ENCODE peak calls at places on chromosome 12, in six cellular contexts. Z, L, O, W, I and A are unnamed samples. For H3K9me3, the result is how much of the 10 kb centered on the place peaks cover.

GRCh38 chr12:76542908-76543307 is 16.7 kb downstream of the OSBPL8 start:
- ATAC-seq in Z (no peak), L (no peak), O (no peak), W (no peak), I (no peak), A (no peak)

GRCh38 chr12:65229441-65229840 is 49.0 kb upstream of the MSRB3 start:
- ATAC-seq in Z (no peak), L (no peak), O (no peak), W (no peak), I (no peak), A (no peak)

GRCh38 chr12:79082595-79082994 is 218.0 kb downstream of the SYT1 start:
- ATAC-seq in Z (no peak), L (no peak), O (no peak), W (no peak), I (no peak), A (no peak)

GRCh38 chr12:4202482-4202881 is 71.1 kb upstream of the CCND2 start:
- ATAC-seq in Z (no peak), L (no peak), O (no peak), W (no peak), I (no peak), A (no peak)

GRCh38 chr12:76556373-76556772 is 3.2 kb downstream of the OSBPL8 start:
- ATAC-seq in Z (no peak), L (no peak), O (no peak), W (no peak), I (no peak), A (no peak)

GRCh38 chr12:24996102-24996797 is 47.3 kb upstream of the BCAT1 start:
- ATAC-seq in Z (no peak), L (no peak), O (peak), W (no peak), I (no peak), A (no peak)

GRCh38 chr12:95963104-95963503 is 20.0 kb downstream of the AMDHD1 start:
- ATAC-seq in Z (no peak), L (peak), O (peak), W (no peak), I (no peak), A (no peak)

GRCh38 chr12:104930388-104931326 is 27.4 kb downstream of the SLC41A2 start:
- ATAC-seq in Z (no peak), L (peak), O (peak), W (peak), I (no peak), A (no peak)

GRCh38 chr12:38465020-38465419 is 148.4 kb downstream of the ALG10B start:
- ATAC-seq in Z (no peak), L (no peak), O (peak), W (no peak), I (no peak), A (no peak)

DNA sequence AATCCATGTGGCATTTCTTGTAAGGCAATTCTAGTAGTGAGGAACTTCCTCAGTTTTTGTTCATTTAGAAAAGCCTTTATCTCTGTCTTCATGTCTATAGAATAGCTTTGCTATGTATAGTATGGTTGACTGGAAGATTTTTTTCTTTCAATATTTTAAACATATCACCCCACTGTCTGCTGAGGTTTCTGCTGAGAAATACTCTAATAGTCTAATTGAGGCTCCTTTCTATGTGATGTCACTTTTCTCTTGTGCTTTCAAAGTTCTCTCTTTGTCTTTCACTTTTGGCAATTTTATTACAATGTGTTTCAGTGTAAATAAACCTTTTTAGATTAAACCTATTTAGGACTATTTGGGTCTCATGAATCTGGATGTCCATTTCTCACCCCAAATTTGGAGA is 192.8 kb downstream of the PDZRN4 start:
- ATAC-seq in Z (no peak), L (no peak), O (no peak), W (no peak), I (no peak), A (no peak)
- H3K9me3 ChIP-seq in Z (under half), L (under half), O (under half), W (under half), I (under half), A (under half)

GRCh38 chr12:6420364-6420763 is 24.4 kb upstream of the CD27 start:
- ATAC-seq in Z (no peak), L (no peak), O (no peak), W (no peak), I (no peak), A (no peak)

GRCh38 chr12:6425588-6426531 is 18.9 kb upstream of the CD27 start:
- ATAC-seq in Z (no peak), L (no peak), O (peak), W (peak), I (no peak), A (no peak)

GRCh38 chr12:6424008-6424347 is 20.8 kb upstream of the CD27 start:
- ATAC-seq in Z (peak), L (peak), O (no peak), W (peak), I (peak), A (no peak)

GRCh38 chr12:6424848-6425247 is 19.9 kb upstream of the CD27 start:
- ATAC-seq in Z (no peak), L (no peak), O (no peak), W (no peak), I (no peak), A (no peak)

GRCh38 chr12:6423267-6424007 is 21.3 kb upstream of the CD27 start:
- ATAC-seq in Z (peak), L (peak), O (peak), W (peak), I (peak), A (peak)
- TF ChIP-seq EP300 in Z (no peak), L (no peak), O (peak), W (no peak), I (no peak), A (no peak)

GRCh38 chr12:48681416-48681737 is 661 bp downstream of the KANSL2 start:
- ATAC-seq in Z (peak), L (peak), O (peak), W (peak), I (no peak), A (no peak)

GRCh38 chr12:48682927-48683326 is 889 bp upstream of the KANSL2 start:
- ATAC-seq in Z (no peak), L (no peak), O (no peak), W (no peak), I (no peak), A (no peak)

GRCh38 chr12:48680861-48681260 is 1.2 kb downstream of the KANSL2 start:
- ATAC-seq in Z (no peak), L (no peak), O (no peak), W (no peak), I (no peak), A (no peak)

GRCh38 chr12:48683534-48683933 is 1.5 kb upstream of the KANSL2 start:
- ATAC-seq in Z (no peak), L (no peak), O (no peak), W (no peak), I (no peak), A (no peak)

GRCh38 chr12:48681738-48682532 is at the start of gene KANSL2:
- ATAC-seq in Z (peak), L (peak), O (peak), W (peak), I (peak), A (peak)
- TF ChIP-seq POLR2A in Z (peak), L (peak), O (peak), W (peak), I (peak), A (peak)

GRCh38 chr12:128707488-128707887 is 116.3 kb downstream of the SLC15A4 start:
- ATAC-seq in Z (peak), L (no peak), O (no peak), W (no peak), I (no peak), A (no peak)
- H3K9me3 ChIP-seq in Z (under half), L (under half), O (under half), W (under half), I (under half), A (under half)

DNA sequence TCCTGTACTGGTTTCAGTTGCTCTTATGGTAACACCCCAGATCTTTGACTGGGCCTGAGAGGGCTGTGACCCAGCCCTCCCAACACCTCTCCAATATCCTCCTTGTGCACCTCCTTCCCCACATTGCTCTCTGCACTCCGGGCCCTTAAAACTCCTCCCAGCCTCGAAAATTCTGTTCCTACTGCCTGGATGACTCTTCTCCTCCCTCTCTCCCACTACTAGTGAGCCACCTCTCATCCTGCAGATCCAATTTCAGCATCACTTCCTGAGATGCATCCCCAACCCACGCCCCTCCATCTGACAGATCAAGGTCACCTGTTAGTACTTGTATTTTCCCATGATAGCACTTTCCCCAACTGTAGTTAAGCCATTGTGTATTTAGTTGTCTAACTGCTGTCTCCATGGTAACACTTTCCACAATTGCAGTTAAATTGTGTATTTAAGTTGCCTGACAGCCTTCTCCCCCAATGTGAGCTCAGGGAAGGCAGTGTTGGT is 11.5 kb upstream of the NT5DC3 start:
- ATAC-seq in Z (no peak), L (peak), O (peak), W (peak), I (no peak), A (no peak)
- TF ChIP-seq EP300 in Z (no peak), L (no peak), O (no peak), W (no peak), I (no peak), A (no peak)

GRCh38 chr12:11651377-11651776 is 1.9 kb downstream of the ETV6 start:
- ATAC-seq in Z (no peak), L (no peak), O (no peak), W (no peak), I (no peak), A (no peak)

GRCh38 chr12:11650279-11650696 is 814 bp downstream of the ETV6 start:
- ATAC-seq in Z (peak), L (no peak), O (no peak), W (peak), I (no peak), A (no peak)

GRCh38 chr12:11650697-11651281 is 1.3 kb downstream of the ETV6 start:
- ATAC-seq in Z (peak), L (no peak), O (peak), W (peak), I (no peak), A (no peak)

GRCh38 chr12:11649413-11650278 is at the start of gene ETV6:
- ATAC-seq in Z (peak), L (peak), O (peak), W (peak), I (peak), A (peak)

GRCh38 chr12:11648514-11649412 is 711 bp upstream of the ETV6 start:
- ATAC-seq in Z (peak), L (peak), O (peak), W (peak), I (peak), A (peak)
- TF ChIP-seq POLR2A in Z (peak), L (peak), O (peak), W (peak), I (no peak), A (peak)

GRCh38 chr12:132899033-132899432 is 11.6 kb upstream of the CHFR start:
- ATAC-seq in Z (no peak), L (no peak), O (no peak), W (no peak), I (no peak), A (no peak)
- H3K9me3 ChIP-seq in Z (under half), L (half or more), O (under half), W (under half), I (under half), A (under half)

GRCh38 chr12:108302471-108303311 is 36.4 kb downstream of the CMKLR1 start:
- ATAC-seq in Z (peak), L (peak), O (no peak), W (peak), I (peak), A (peak)
- TF ChIP-seq EP300 in Z (no peak), L (no peak), O (no peak), W (no peak), I (no peak), A (no peak)